ENCODE peak calls at places on chromosomes 6 and 20, in ten cellular contexts. R is effector memory CD4-positive, alpha-beta T cell; V is GM23248; U is psoas muscle; B is lung; S is right atrium auricular region; H is IMR-90; Q is ascending aorta; P is HAP-1; C is HCT116. T is an unnamed sample.
A peak's percentile ranks its signal among the peaks of the same experiment; 100 is the strongest.

GRCh38 chr20:44805991-44806729 is 4.2 kb downstream of the RIMS4 start:
- DNase-seq in R (no peak), V (peak; percentile 42), U (peak; percentile 83), B (peak; percentile 80), S (peak; percentile 82), H (peak; percentile 25), Q (peak; percentile 79), P (peak; percentile 57), C (no peak), T (no peak)

GRCh38 chr6:35183281-35183680 is 30.5 kb upstream of the SCUBE3 start:
- DNase-seq in R (no peak), V (no peak), U (no peak), B (no peak), S (no peak), H (no peak), Q (no peak), P (no peak), C (no peak), T (no peak)

GRCh38 chr20:53360815-53361214 is 232.8 kb downstream of the ZNF217 start:
- DNase-seq in R (no peak), V (no peak), U (no peak), B (no peak), S (no peak), H (no peak), Q (no peak), P (no peak), C (no peak), T (no peak)

GRCh38 chr6:56804996-56805395 is 149.9 kb upstream of the BEND6 start:
- DNase-seq in R (no peak), V (peak; percentile 86), U (no peak), B (no peak), S (no peak), H (peak; percentile 84), Q (no peak), P (no peak), C (no peak), T (peak; percentile 39)

GRCh38 chr6:170151235-170152110 is 139.4 kb downstream of the DLL1 start:
- DNase-seq in R (no peak), V (no peak), U (peak; percentile 38), B (no peak), S (no peak), H (no peak), Q (no peak), P (no peak), C (no peak), T (no peak)

GRCh38 chr6:133761706-133762105 is 127.2 kb upstream of the TCF21 start:
- DNase-seq in R (no peak), V (peak; percentile 77), U (no peak), B (no peak), S (no peak), H (peak; percentile 81), Q (no peak), P (no peak), C (no peak), T (no peak)

GRCh38 chr6:2094637-2095036 is 150.8 kb downstream of the GMDS start:
- DNase-seq in R (no peak), V (no peak), U (no peak), B (no peak), S (no peak), H (no peak), Q (no peak), P (no peak), C (no peak), T (no peak)

GRCh38 chr20:49818810-49819209 is 6.2 kb downstream of the SLC9A8 start:
- DNase-seq in R (no peak), V (no peak), U (no peak), B (no peak), S (no peak), H (no peak), Q (no peak), P (no peak), C (no peak), T (no peak)

GRCh38 chr20:33791540-33791939 is 19.6 kb upstream of the CHMP4B start:
- DNase-seq in R (no peak), V (no peak), U (no peak), B (no peak), S (no peak), H (no peak), Q (no peak), P (no peak), C (no peak), T (no peak)

GRCh38 chr6:47308223-47308567 is 1.5 kb downstream of the TNFRSF21 start:
- DNase-seq in R (no peak), V (peak; percentile 6), U (no peak), B (no peak), S (no peak), H (no peak), Q (no peak), P (no peak), C (no peak), T (no peak)

GRCh38 chr6:27791182-27791939 is 120.8 kb downstream of the OR2B2 start:
- DNase-seq in R (no peak), V (peak; percentile 81), U (peak; percentile 57), B (peak; percentile 54), S (peak; percentile 82), H (peak; percentile 87), Q (peak; percentile 84), P (peak; percentile 58), C (peak; percentile 75), T (peak; percentile 66)

GRCh38 chr6:53703047-53703446 is 37.5 kb upstream of the KLHL31 start:
- DNase-seq in R (no peak), V (no peak), U (no peak), B (no peak), S (no peak), H (no peak), Q (no peak), P (no peak), C (no peak), T (no peak)

GRCh38 chr6:130560231-130560630 is 194.4 kb downstream of the TMEM200A start:
- DNase-seq in R (no peak), V (no peak), U (no peak), B (no peak), S (no peak), H (peak; percentile 29), Q (no peak), P (no peak), C (no peak), T (no peak)

GRCh38 chr6:93586316-93586715 is 167.0 kb upstream of the EPHA7 start:
- DNase-seq in R (no peak), V (no peak), U (no peak), B (no peak), S (no peak), H (no peak), Q (no peak), P (no peak), C (no peak), T (no peak)

GRCh38 chr6:38755207-38755606 is 40.1 kb downstream of the DNAH8 start:
- DNase-seq in R (no peak), V (no peak), U (no peak), B (no peak), S (no peak), H (no peak), Q (no peak), P (no peak), C (peak; percentile 32), T (peak; percentile 98)

GRCh38 chr6:26411751-26412150 is 9.7 kb downstream of the BTN3A1 start:
- DNase-seq in R (no peak), V (peak; percentile 29), U (no peak), B (no peak), S (no peak), H (peak; percentile 36), Q (no peak), P (no peak), C (no peak), T (no peak)

GRCh38 chr6:145547596-145548325 is 187.6 kb downstream of the EPM2A start:
- DNase-seq in R (no peak), V (peak; percentile 12), U (no peak), B (no peak), S (no peak), H (no peak), Q (no peak), P (no peak), C (no peak), T (no peak)

GRCh38 chr20:40568200-40568599 is 120.8 kb downstream of the MAFB start:
- DNase-seq in R (no peak), V (peak; percentile 51), U (no peak), B (no peak), S (no peak), H (no peak), Q (no peak), P (no peak), C (no peak), T (no peak)

DNA sequence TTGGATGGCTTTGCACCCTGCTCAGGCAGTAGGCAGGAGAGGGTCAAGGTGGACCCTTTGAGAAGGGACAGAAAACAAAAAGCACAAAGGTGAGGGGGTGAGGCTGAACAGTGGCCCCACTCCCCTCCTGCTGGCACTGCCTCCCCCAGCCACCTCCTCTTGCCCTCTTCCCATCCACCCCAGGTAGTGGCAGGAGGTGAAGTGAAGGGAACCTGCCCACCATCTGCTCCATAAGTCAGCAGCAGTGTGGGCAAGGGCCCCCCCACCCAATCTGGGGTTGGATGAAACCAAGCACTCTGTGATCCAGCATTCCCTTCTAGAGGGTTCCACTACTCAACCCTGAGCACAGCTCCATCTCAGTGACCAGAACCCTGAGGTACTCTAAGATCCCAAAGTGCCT is 26.1 kb upstream of the SLC22A7 start:
- DNase-seq in R (no peak), V (no peak), U (no peak), B (no peak), S (no peak), H (no peak), Q (no peak), P (no peak), C (no peak), T (no peak)
- H3K27me3 ChIP-seq in R (peaks cover 7% of the 10 kb centered on the region), V (peaks cover 32% of the 10 kb centered on the region), U (no peaks in the 10 kb centered on the region), B (no peaks in the 10 kb centered on the region), S (no peaks in the 10 kb centered on the region), H (peaks cover 78% of the 10 kb centered on the region), Q (peaks cover 12% of the 10 kb centered on the region), P (no peaks in the 10 kb centered on the region), C (no peaks in the 10 kb centered on the region), T (no peaks in the 10 kb centered on the region)

GRCh38 chr6:168442646-168443045 is 1.7 kb downstream of the SMOC2 start:
- DNase-seq in R (no peak), V (no peak), U (no peak), B (no peak), S (no peak), H (no peak), Q (no peak), P (no peak), C (no peak), T (no peak)
- H3K27me3 ChIP-seq in R (peaks cover 16% of the 10 kb centered on the region), V (peaks cover 26% of the 10 kb centered on the region), U (peaks cover 4% of the 10 kb centered on the region), B (peaks cover 30% of the 10 kb centered on the region), S (no peaks in the 10 kb centered on the region), H (no peaks in the 10 kb centered on the region), Q (no peaks in the 10 kb centered on the region), P (no peaks in the 10 kb centered on the region), C (peaks cover 21% of the 10 kb centered on the region), T (peaks cover 93% of the 10 kb centered on the region)

GRCh38 chr6:54991761-54992330 is 145.3 kb downstream of the FAM83B start:
- DNase-seq in R (no peak), V (no peak), U (no peak), B (no peak), S (no peak), H (no peak), Q (no peak), P (no peak), C (no peak), T (no peak)
- H3K27me3 ChIP-seq in R (no peaks in the 10 kb centered on the region), V (no peaks in the 10 kb centered on the region), U (no peaks in the 10 kb centered on the region), B (no peaks in the 10 kb centered on the region), S (no peaks in the 10 kb centered on the region), H (no peaks in the 10 kb centered on the region), Q (no peaks in the 10 kb centered on the region), P (no peaks in the 10 kb centered on the region), C (no peaks in the 10 kb centered on the region), T (no peaks in the 10 kb centered on the region)

DNA sequence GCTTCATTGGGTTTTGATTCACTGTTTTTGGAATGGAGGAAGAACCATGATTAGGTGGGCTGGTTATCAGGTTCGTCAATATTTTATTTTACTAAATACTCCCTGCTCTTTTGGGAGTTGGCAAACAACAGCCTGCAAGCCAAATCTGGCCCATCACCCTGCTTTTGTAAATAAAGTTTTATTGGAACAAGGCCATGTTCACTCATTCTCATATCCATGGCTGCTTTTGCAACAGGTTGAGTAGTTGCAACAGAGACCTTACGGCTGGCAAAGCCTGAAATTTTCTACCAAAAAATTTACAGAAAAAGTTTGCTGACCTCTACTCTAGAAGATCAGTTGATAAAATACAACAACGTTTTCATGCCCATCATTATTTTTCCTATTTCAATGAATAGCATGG is 45.1 kb downstream of the SYTL3 start:
- DNase-seq in R (no peak), V (no peak), U (no peak), B (no peak), S (no peak), H (no peak), Q (no peak), P (no peak), C (no peak), T (no peak)
- H3K27me3 ChIP-seq in R (no peaks in the 10 kb centered on the region), V (no peaks in the 10 kb centered on the region), U (no peaks in the 10 kb centered on the region), B (no peaks in the 10 kb centered on the region), S (no peaks in the 10 kb centered on the region), H (no peaks in the 10 kb centered on the region), Q (no peaks in the 10 kb centered on the region), P (no peaks in the 10 kb centered on the region), C (no peaks in the 10 kb centered on the region), T (no peaks in the 10 kb centered on the region)

T was measured in PC-9.